ENCODE peak calls at places on chromosomes 11 and 22, in five cellular contexts. One of them, this sample, is unnamed. For H3K4me1 and H3K36me3, the result is how much of the 10 kb centered on the place peaks cover.

GRCh38 chr22:37741312-37741795 is 44.5 kb downstream of the TRIOBP start:
- DNase-seq in breast epithelium: no peak
- DNase-seq in left ventricle myocardium inferior: peak
- DNase-seq in thoracic aorta: no peak
- DNase-seq in OCI-LY7: no peak
- DNase-seq in this sample: peak

GRCh38 chr22:25159028-25159427 is 40.6 kb upstream of the CRYBB3 start:
- DNase-seq in left ventricle myocardium inferior: no peak
- DNase-seq in thoracic aorta: no peak
- DNase-seq in OCI-LY7: no peak
- DNase-seq in breast epithelium: no peak
- DNase-seq in this sample: peak

GRCh38 chr11:60208951-60209350 is 26.1 kb upstream of the MS4A6A start:
- DNase-seq in left ventricle myocardium inferior: no peak
- DNase-seq in thoracic aorta: no peak
- DNase-seq in OCI-LY7: no peak
- DNase-seq in breast epithelium: no peak
- DNase-seq in this sample: no peak

GRCh38 chr22:33831207-33831606 is 89.1 kb downstream of the LARGE1 start:
- DNase-seq in thoracic aorta: no peak
- DNase-seq in left ventricle myocardium inferior: no peak
- DNase-seq in OCI-LY7: no peak
- DNase-seq in breast epithelium: no peak
- DNase-seq in this sample: no peak

GRCh38 chr11:24198458-24198857 is 298.4 kb upstream of the LUZP2 start:
- DNase-seq in breast epithelium: no peak
- DNase-seq in thoracic aorta: no peak
- DNase-seq in OCI-LY7: no peak
- DNase-seq in left ventricle myocardium inferior: no peak
- DNase-seq in this sample: no peak

GRCh38 chr11:120867531-120867930 is 156.4 kb upstream of the TBCEL start:
- DNase-seq in OCI-LY7: no peak
- DNase-seq in breast epithelium: no peak
- DNase-seq in left ventricle myocardium inferior: no peak
- DNase-seq in thoracic aorta: no peak
- DNase-seq in this sample: no peak

GRCh38 chr11:11583801-11584445 is 37.9 kb downstream of the GALNT18 start:
- DNase-seq in thoracic aorta: no peak
- DNase-seq in left ventricle myocardium inferior: no peak
- DNase-seq in OCI-LY7: no peak
- DNase-seq in breast epithelium: no peak
- DNase-seq in this sample: no peak

GRCh38 chr11:111561801-111562325 is 21.3 kb downstream of the LAYN start:
- DNase-seq in thoracic aorta: no peak
- DNase-seq in OCI-LY7: no peak
- DNase-seq in breast epithelium: no peak
- DNase-seq in left ventricle myocardium inferior: no peak
- DNase-seq in this sample: no peak

GRCh38 chr11:61336171-61336935 is 3.3 kb downstream of the TKFC start:
- DNase-seq in breast epithelium: peak
- DNase-seq in left ventricle myocardium inferior: peak
- DNase-seq in OCI-LY7: peak
- DNase-seq in thoracic aorta: no peak
- DNase-seq in this sample: peak

GRCh38 chr11:88399171-88399570 is 61.6 kb upstream of the CTSC start:
- DNase-seq in thoracic aorta: no peak
- DNase-seq in breast epithelium: no peak
- DNase-seq in left ventricle myocardium inferior: no peak
- DNase-seq in OCI-LY7: no peak
- DNase-seq in this sample: no peak

GRCh38 chr11:63937713-63938480 is 905 bp upstream of the NAA40 start:
- DNase-seq in breast epithelium: no peak
- DNase-seq in thoracic aorta: no peak
- DNase-seq in OCI-LY7: peak
- DNase-seq in left ventricle myocardium inferior: no peak
- DNase-seq in this sample: no peak

GRCh38 chr11:66337103-66337899 is 1.1 kb upstream of the RIN1 start:
- DNase-seq in left ventricle myocardium inferior: no peak
- DNase-seq in thoracic aorta: no peak
- DNase-seq in breast epithelium: no peak
- DNase-seq in OCI-LY7: no peak
- DNase-seq in this sample: no peak

GRCh38 chr11:95299078-95299611 is 68.1 kb upstream of the SESN3 start:
- DNase-seq in OCI-LY7: no peak
- DNase-seq in breast epithelium: no peak
- DNase-seq in left ventricle myocardium inferior: no peak
- DNase-seq in thoracic aorta: no peak
- DNase-seq in this sample: no peak

GRCh38 chr11:79325851-79326250 is 115.0 kb downstream of the TENM4 start:
- DNase-seq in breast epithelium: no peak
- DNase-seq in left ventricle myocardium inferior: no peak
- DNase-seq in thoracic aorta: no peak
- DNase-seq in OCI-LY7: no peak
- DNase-seq in this sample: no peak

GRCh38 chr11:122998727-122999370 is 17.2 kb upstream of the BSX start:
- DNase-seq in left ventricle myocardium inferior: no peak
- DNase-seq in OCI-LY7: no peak
- DNase-seq in thoracic aorta: no peak
- DNase-seq in breast epithelium: no peak
- DNase-seq in this sample: no peak

GRCh38 chr22:31607696-31608095 is 54.3 kb downstream of the PISD start:
- DNase-seq in breast epithelium: no peak
- DNase-seq in left ventricle myocardium inferior: no peak
- DNase-seq in OCI-LY7: no peak
- DNase-seq in thoracic aorta: no peak
- DNase-seq in this sample: no peak

GRCh38 chr11:6240139-6240538 is 1.2 kb downstream of the CNGA4 start:
- DNase-seq in OCI-LY7: no peak
- DNase-seq in left ventricle myocardium inferior: no peak
- DNase-seq in breast epithelium: no peak
- DNase-seq in thoracic aorta: no peak
- DNase-seq in this sample: no peak

GRCh38 chr11:59011672-59012071 is 72.4 kb downstream of the GLYATL1 start:
- DNase-seq in left ventricle myocardium inferior: no peak
- DNase-seq in breast epithelium: no peak
- DNase-seq in thoracic aorta: no peak
- DNase-seq in OCI-LY7: peak
- DNase-seq in this sample: no peak

GRCh38 chr11:116580828-116581227 is 192.0 kb downstream of the BUD13 start:
- DNase-seq in OCI-LY7: no peak
- DNase-seq in left ventricle myocardium inferior: no peak
- DNase-seq in breast epithelium: no peak
- DNase-seq in thoracic aorta: no peak
- DNase-seq in this sample: no peak

GRCh38 chr11:129950319-129951034 is 52.2 kb downstream of the PRDM10 start:
- DNase-seq in OCI-LY7: peak
- DNase-seq in left ventricle myocardium inferior: peak
- DNase-seq in thoracic aorta: no peak
- DNase-seq in breast epithelium: no peak
- DNase-seq in this sample: no peak

GRCh38 chr11:76591416-76591815 is 79.1 kb downstream of the LRRC32 start:
- DNase-seq in breast epithelium: no peak
- DNase-seq in OCI-LY7: no peak
- DNase-seq in thoracic aorta: no peak
- DNase-seq in left ventricle myocardium inferior: no peak
- DNase-seq in this sample: no peak

GRCh38 chr11:73223998-73224730 is 6.1 kb downstream of the P2RY2 start:
- DNase-seq in OCI-LY7: no peak
- DNase-seq in left ventricle myocardium inferior: no peak
- DNase-seq in breast epithelium: no peak
- DNase-seq in thoracic aorta: no peak
- DNase-seq in this sample: peak

GRCh38 chr22:41687901-41688364 is 734 bp downstream of the SNU13 start:
- DNase-seq in OCI-LY7: peak
- DNase-seq in left ventricle myocardium inferior: no peak
- DNase-seq in thoracic aorta: no peak
- DNase-seq in breast epithelium: no peak
- DNase-seq in this sample: peak

GRCh38 chr22:35894464-35894878 is 134.2 kb downstream of the RBFOX2 start:
- DNase-seq in breast epithelium: no peak
- DNase-seq in OCI-LY7: peak
- DNase-seq in left ventricle myocardium inferior: no peak
- DNase-seq in thoracic aorta: peak
- DNase-seq in this sample: no peak

DNA sequence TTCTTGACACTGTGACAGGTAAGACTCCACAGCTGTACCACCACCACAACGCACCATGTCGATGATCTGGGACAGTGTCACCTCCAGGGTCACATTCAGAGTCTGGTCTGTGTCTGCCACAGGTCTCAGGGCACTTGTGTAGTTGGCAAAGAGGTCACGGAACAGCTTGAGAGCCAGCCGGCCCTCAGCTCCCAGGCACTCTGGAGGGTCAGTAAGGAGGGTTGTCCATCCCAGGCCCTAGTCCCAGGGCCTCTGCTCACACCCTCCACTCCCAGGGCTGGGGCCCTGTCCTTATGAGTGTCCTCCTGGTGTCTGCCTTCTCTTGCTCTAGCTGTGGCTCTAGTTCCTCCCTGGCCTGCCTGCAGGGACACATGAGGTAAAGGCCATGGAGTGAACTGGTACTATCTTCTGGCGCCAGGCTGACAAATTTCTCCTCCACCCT is 1.4 kb downstream of the CHRNA10 start:
- DNase-seq in left ventricle myocardium inferior: peak
- DNase-seq in breast epithelium: no peak
- DNase-seq in thoracic aorta: no peak
- DNase-seq in OCI-LY7: no peak
- DNase-seq in this sample: no peak
- H3K4me1 ChIP-seq in left ventricle myocardium inferior: under half
- H3K4me1 ChIP-seq in breast epithelium: under half
- H3K4me1 ChIP-seq in thoracic aorta: under half
- H3K4me1 ChIP-seq in OCI-LY7: under half
- H3K4me1 ChIP-seq in this sample: under half

GRCh38 chr11:18091731-18092130 is 14.2 kb downstream of the SAAL1 start:
- DNase-seq in thoracic aorta: no peak
- DNase-seq in OCI-LY7: no peak
- DNase-seq in breast epithelium: no peak
- DNase-seq in left ventricle myocardium inferior: no peak
- DNase-seq in this sample: no peak
- H3K36me3 ChIP-seq in thoracic aorta: under half
- H3K36me3 ChIP-seq in OCI-LY7: half or more
- H3K36me3 ChIP-seq in breast epithelium: under half
- H3K36me3 ChIP-seq in left ventricle myocardium inferior: half or more
- H3K36me3 ChIP-seq in this sample: under half

GRCh38 chr11:2401436-2401984 is 960 bp downstream of the TSSC4 start:
- DNase-seq in left ventricle myocardium inferior: no peak
- DNase-seq in breast epithelium: no peak
- DNase-seq in thoracic aorta: no peak
- DNase-seq in OCI-LY7: peak
- DNase-seq in this sample: no peak
- TF ChIP-seq CTCF in left ventricle myocardium inferior: no peak
- TF ChIP-seq CTCF in breast epithelium: no peak
- TF ChIP-seq CTCF in thoracic aorta: no peak
- TF ChIP-seq CTCF in OCI-LY7: peak
- TF ChIP-seq CTCF in this sample: peak

GRCh38 chr11:45216901-45217300 is 69.2 kb downstream of the SYT13 start:
- DNase-seq in left ventricle myocardium inferior: no peak
- DNase-seq in breast epithelium: no peak
- DNase-seq in OCI-LY7: no peak
- DNase-seq in thoracic aorta: no peak
- DNase-seq in this sample: no peak
- H3K4me1 ChIP-seq in left ventricle myocardium inferior: under half
- H3K4me1 ChIP-seq in breast epithelium: under half
- H3K4me1 ChIP-seq in OCI-LY7: under half
- H3K4me1 ChIP-seq in thoracic aorta: under half
- H3K4me1 ChIP-seq in this sample: under half

GRCh38 chr11:18294862-18295261 is 27.1 kb downstream of the HPS5 start:
- DNase-seq in OCI-LY7: no peak
- DNase-seq in breast epithelium: no peak
- DNase-seq in thoracic aorta: no peak
- DNase-seq in left ventricle myocardium inferior: no peak
- DNase-seq in this sample: no peak
- H3K36me3 ChIP-seq in OCI-LY7: half or more
- H3K36me3 ChIP-seq in breast epithelium: under half
- H3K36me3 ChIP-seq in thoracic aorta: half or more
- H3K36me3 ChIP-seq in left ventricle myocardium inferior: half or more
- H3K36me3 ChIP-seq in this sample: under half

GRCh38 chr11:84260862-84261261 is 974.7 kb upstream of the CCDC90B start:
- DNase-seq in thoracic aorta: no peak
- DNase-seq in breast epithelium: no peak
- DNase-seq in left ventricle myocardium inferior: no peak
- DNase-seq in OCI-LY7: no peak
- DNase-seq in this sample: no peak

GRCh38 chr11:84264066-84264465 is 977.9 kb upstream of the CCDC90B start:
- DNase-seq in OCI-LY7: no peak
- DNase-seq in breast epithelium: no peak
- DNase-seq in left ventricle myocardium inferior: no peak
- DNase-seq in thoracic aorta: no peak
- DNase-seq in this sample: no peak

GRCh38 chr11:84256618-84257017 is 970.5 kb upstream of the CCDC90B start:
- DNase-seq in thoracic aorta: no peak
- DNase-seq in breast epithelium: no peak
- DNase-seq in OCI-LY7: no peak
- DNase-seq in left ventricle myocardium inferior: no peak
- DNase-seq in this sample: no peak

GRCh38 chr11:84261707-84262106 is 975.5 kb upstream of the CCDC90B start:
- DNase-seq in OCI-LY7: no peak
- DNase-seq in left ventricle myocardium inferior: no peak
- DNase-seq in thoracic aorta: no peak
- DNase-seq in breast epithelium: no peak
- DNase-seq in this sample: peak
- TF ChIP-seq CTCF in OCI-LY7: peak
- TF ChIP-seq CTCF in left ventricle myocardium inferior: peak
- TF ChIP-seq CTCF in thoracic aorta: no peak
- TF ChIP-seq CTCF in breast epithelium: no peak
- TF ChIP-seq CTCF in this sample: peak

GRCh38 chr11:44949160-44950035 is 1.3 kb downstream of the TP53I11 start:
- DNase-seq in breast epithelium: no peak
- DNase-seq in OCI-LY7: no peak
- DNase-seq in thoracic aorta: no peak
- DNase-seq in left ventricle myocardium inferior: no peak
- DNase-seq in this sample: no peak
- H3K4me1 ChIP-seq in breast epithelium: under half
- H3K4me1 ChIP-seq in OCI-LY7: under half
- H3K4me1 ChIP-seq in thoracic aorta: under half
- H3K4me1 ChIP-seq in left ventricle myocardium inferior: half or more
- H3K4me1 ChIP-seq in this sample: under half

This sample was measured in BE2C.